ENCODE peak calls at places on chromosomes 12 and 14, in four cellular contexts. One of them, this sample, is unnamed.

GRCh38 chr12:52633383-52633782 is 15.0 kb upstream of the KRT73 start:
- DNase-seq in left cardiac atrium: no peak
- DNase-seq in HS-27A: no peak
- DNase-seq in activated naive CD4-positive, alpha-beta T cell: no peak
- DNase-seq in this sample: no peak

GRCh38 chr12:91381309-91381804 is 198.7 kb upstream of the DCN start:
- DNase-seq in left cardiac atrium: peak
- DNase-seq in activated naive CD4-positive, alpha-beta T cell: no peak
- DNase-seq in HS-27A: peak
- DNase-seq in this sample: no peak

GRCh38 chr14:49581209-49581960 is 4.8 kb downstream of the RPS29 start:
- DNase-seq in HS-27A: no peak
- DNase-seq in left cardiac atrium: no peak
- DNase-seq in activated naive CD4-positive, alpha-beta T cell: no peak
- DNase-seq in this sample: no peak

GRCh38 chr14:61512026-61512425 is 183.3 kb upstream of the HIF1A start:
- DNase-seq in activated naive CD4-positive, alpha-beta T cell: no peak
- DNase-seq in left cardiac atrium: no peak
- DNase-seq in HS-27A: no peak
- DNase-seq in this sample: no peak

GRCh38 chr12:46209914-46210834 is 58.7 kb downstream of the SLC38A1 start:
- DNase-seq in activated naive CD4-positive, alpha-beta T cell: peak
- DNase-seq in HS-27A: no peak
- DNase-seq in left cardiac atrium: peak
- DNase-seq in this sample: no peak

GRCh38 chr14:70955543-70956480 is 48.6 kb downstream of the PCNX1 start:
- DNase-seq in HS-27A: no peak
- DNase-seq in left cardiac atrium: no peak
- DNase-seq in activated naive CD4-positive, alpha-beta T cell: peak
- DNase-seq in this sample: no peak

GRCh38 chr12:105382771-105383632 is 52.5 kb downstream of the C12orf75 start:
- DNase-seq in HS-27A: peak
- DNase-seq in left cardiac atrium: peak
- DNase-seq in activated naive CD4-positive, alpha-beta T cell: no peak
- DNase-seq in this sample: no peak

GRCh38 chr14:97779140-97779539 is 982.0 kb downstream of the VRK1 start:
- DNase-seq in HS-27A: no peak
- DNase-seq in activated naive CD4-positive, alpha-beta T cell: no peak
- DNase-seq in left cardiac atrium: no peak
- DNase-seq in this sample: no peak

GRCh38 chr14:91893659-91894058 is 26.3 kb upstream of the TC2N start:
- DNase-seq in HS-27A: no peak
- DNase-seq in activated naive CD4-positive, alpha-beta T cell: no peak
- DNase-seq in left cardiac atrium: no peak
- DNase-seq in this sample: no peak

GRCh38 chr12:15931590-15932053 is 20.5 kb downstream of the DERA start:
- DNase-seq in left cardiac atrium: no peak
- DNase-seq in activated naive CD4-positive, alpha-beta T cell: no peak
- DNase-seq in HS-27A: no peak
- DNase-seq in this sample: no peak

GRCh38 chr12:93140801-93141200 is 211.7 kb upstream of the EEA1 start:
- DNase-seq in left cardiac atrium: no peak
- DNase-seq in activated naive CD4-positive, alpha-beta T cell: no peak
- DNase-seq in HS-27A: no peak
- DNase-seq in this sample: no peak

GRCh38 chr12:131482199-131482598 is 228.7 kb upstream of the SFSWAP start:
- DNase-seq in activated naive CD4-positive, alpha-beta T cell: no peak
- DNase-seq in HS-27A: no peak
- DNase-seq in left cardiac atrium: no peak
- DNase-seq in this sample: no peak

GRCh38 chr14:87643005-87643404 is 350.0 kb downstream of the GALC start:
- DNase-seq in HS-27A: no peak
- DNase-seq in activated naive CD4-positive, alpha-beta T cell: no peak
- DNase-seq in left cardiac atrium: peak
- DNase-seq in this sample: no peak

GRCh38 chr14:92074555-92074954 is 31.8 kb downstream of the ATXN3 start:
- DNase-seq in activated naive CD4-positive, alpha-beta T cell: no peak
- DNase-seq in left cardiac atrium: no peak
- DNase-seq in HS-27A: no peak
- DNase-seq in this sample: no peak

GRCh38 chr12:52275686-52276085 is 1.2 kb downstream of the KRT86 start:
- DNase-seq in left cardiac atrium: no peak
- DNase-seq in HS-27A: no peak
- DNase-seq in activated naive CD4-positive, alpha-beta T cell: no peak
- DNase-seq in this sample: no peak

GRCh38 chr12:50581226-50582184 is 76.7 kb downstream of the DIP2B start:
- DNase-seq in activated naive CD4-positive, alpha-beta T cell: no peak
- DNase-seq in left cardiac atrium: no peak
- DNase-seq in HS-27A: no peak
- DNase-seq in this sample: no peak

GRCh38 chr12:54021432-54022013 is 6.7 kb upstream of the HOXC6 start:
- DNase-seq in left cardiac atrium: no peak
- DNase-seq in activated naive CD4-positive, alpha-beta T cell: no peak
- DNase-seq in HS-27A: no peak
- DNase-seq in this sample: no peak

GRCh38 chr14:102779574-102780315 is 2.5 kb downstream of the TRAF3 start:
- DNase-seq in HS-27A: no peak
- DNase-seq in left cardiac atrium: no peak
- DNase-seq in activated naive CD4-positive, alpha-beta T cell: no peak
- DNase-seq in this sample: no peak

GRCh38 chr12:67807808-67808207 is 159.3 kb downstream of the DYRK2 start:
- DNase-seq in activated naive CD4-positive, alpha-beta T cell: no peak
- DNase-seq in left cardiac atrium: no peak
- DNase-seq in HS-27A: no peak
- DNase-seq in this sample: no peak

GRCh38 chr12:132513070-132513398 is 23.1 kb downstream of the FBRSL1 start:
- DNase-seq in left cardiac atrium: no peak
- DNase-seq in activated naive CD4-positive, alpha-beta T cell: no peak
- DNase-seq in HS-27A: no peak
- DNase-seq in this sample: no peak

GRCh38 chr14:68147331-68147730 is 327.8 kb downstream of the RAD51B start:
- DNase-seq in activated naive CD4-positive, alpha-beta T cell: no peak
- DNase-seq in left cardiac atrium: no peak
- DNase-seq in HS-27A: no peak
- DNase-seq in this sample: no peak

GRCh38 chr12:104569348-104570173 is 112.8 kb downstream of the CHST11 start:
- DNase-seq in activated naive CD4-positive, alpha-beta T cell: peak
- DNase-seq in HS-27A: no peak
- DNase-seq in left cardiac atrium: no peak
- DNase-seq in this sample: no peak

GRCh38 chr12:56759270-56759908 is 3.7 kb upstream of the HSD17B6 start:
- DNase-seq in left cardiac atrium: no peak
- DNase-seq in HS-27A: no peak
- DNase-seq in activated naive CD4-positive, alpha-beta T cell: no peak
- DNase-seq in this sample: no peak

GRCh38 chr14:101347893-101348777 is 213.2 kb upstream of the DIO3 start:
- DNase-seq in left cardiac atrium: no peak
- DNase-seq in HS-27A: no peak
- DNase-seq in activated naive CD4-positive, alpha-beta T cell: no peak
- DNase-seq in this sample: peak

GRCh38 chr12:47270782-47271664 is 191.3 kb upstream of the AMIGO2 start:
- DNase-seq in left cardiac atrium: no peak
- DNase-seq in HS-27A: peak
- DNase-seq in activated naive CD4-positive, alpha-beta T cell: no peak
- DNase-seq in this sample: no peak

GRCh38 chr12:77047341-77048202 is 17.8 kb downstream of the E2F7 start:
- DNase-seq in left cardiac atrium: no peak
- DNase-seq in HS-27A: no peak
- DNase-seq in activated naive CD4-positive, alpha-beta T cell: no peak
- DNase-seq in this sample: no peak

GRCh38 chr12:11861155-11861863 is 209.4 kb upstream of the BCL2L14 start:
- DNase-seq in activated naive CD4-positive, alpha-beta T cell: no peak
- DNase-seq in HS-27A: no peak
- DNase-seq in left cardiac atrium: no peak
- DNase-seq in this sample: no peak

GRCh38 chr12:32558941-32559340 is 120.2 kb upstream of the DNM1L start:
- DNase-seq in activated naive CD4-positive, alpha-beta T cell: no peak
- DNase-seq in HS-27A: no peak
- DNase-seq in left cardiac atrium: no peak
- DNase-seq in this sample: no peak

GRCh38 chr14:81430284-81430683 is 30.2 kb upstream of the STON2 start:
- DNase-seq in activated naive CD4-positive, alpha-beta T cell: no peak
- DNase-seq in left cardiac atrium: no peak
- DNase-seq in HS-27A: no peak
- DNase-seq in this sample: no peak

GRCh38 chr12:2422591-2422990 is 369.8 kb downstream of the CACNA1C start:
- DNase-seq in left cardiac atrium: no peak
- DNase-seq in activated naive CD4-positive, alpha-beta T cell: no peak
- DNase-seq in HS-27A: no peak
- DNase-seq in this sample: no peak

GRCh38 chr14:92325835-92326234 is 2.9 kb downstream of the SLC24A4 start:
- DNase-seq in left cardiac atrium: no peak
- DNase-seq in HS-27A: no peak
- DNase-seq in activated naive CD4-positive, alpha-beta T cell: no peak
- DNase-seq in this sample: no peak

GRCh38 chr14:69086537-69086936 is 66.4 kb downstream of the DCAF5 start:
- DNase-seq in left cardiac atrium: no peak
- DNase-seq in activated naive CD4-positive, alpha-beta T cell: no peak
- DNase-seq in HS-27A: no peak
- DNase-seq in this sample: no peak

GRCh38 chr12:78671295-78671694 is 193.3 kb upstream of the SYT1 start:
- DNase-seq in left cardiac atrium: no peak
- DNase-seq in activated naive CD4-positive, alpha-beta T cell: no peak
- DNase-seq in HS-27A: peak
- DNase-seq in this sample: no peak

GRCh38 chr14:73741386-73741875 is 27.2 kb upstream of the PNMA1 start:
- DNase-seq in left cardiac atrium: peak
- DNase-seq in HS-27A: no peak
- DNase-seq in activated naive CD4-positive, alpha-beta T cell: peak
- DNase-seq in this sample: peak

GRCh38 chr12:41365653-41366131 is 177.6 kb downstream of the PDZRN4 start:
- DNase-seq in left cardiac atrium: no peak
- DNase-seq in activated naive CD4-positive, alpha-beta T cell: no peak
- DNase-seq in HS-27A: no peak
- DNase-seq in this sample: no peak

GRCh38 chr14:103880334-103880985 is 33.1 kb upstream of the PPP1R13B start:
- DNase-seq in HS-27A: peak
- DNase-seq in activated naive CD4-positive, alpha-beta T cell: peak
- DNase-seq in left cardiac atrium: peak
- DNase-seq in this sample: peak

GRCh38 chr12:39483042-39483441 is 40.1 kb upstream of the KIF21A start:
- DNase-seq in HS-27A: no peak
- DNase-seq in left cardiac atrium: no peak
- DNase-seq in activated naive CD4-positive, alpha-beta T cell: no peak
- DNase-seq in this sample: no peak

GRCh38 chr12:13069380-13069779 is 25.2 kb downstream of the FAM234B start:
- DNase-seq in HS-27A: no peak
- DNase-seq in left cardiac atrium: no peak
- DNase-seq in activated naive CD4-positive, alpha-beta T cell: no peak
- DNase-seq in this sample: no peak

GRCh38 chr14:21748869-21749303 is 75.3 kb upstream of the OR4E1 start:
- DNase-seq in left cardiac atrium: no peak
- DNase-seq in HS-27A: peak
- DNase-seq in activated naive CD4-positive, alpha-beta T cell: peak
- DNase-seq in this sample: no peak

GRCh38 chr12:5497329-5498058 is 65.6 kb downstream of the NTF3 start:
- DNase-seq in activated naive CD4-positive, alpha-beta T cell: no peak
- DNase-seq in HS-27A: no peak
- DNase-seq in left cardiac atrium: no peak
- DNase-seq in this sample: no peak